ENCODE peak calls at places on chromosomes 12 and 14, in five cellular contexts. W is upper lobe of right lung; T is SW 1271; U is stimulated activated CD4-positive, alpha-beta T cell treated with anti-CD3 and anti-CD28 coated beads, TNF-alpha, amount 100 ng/mL, for 1 hour; B is GM12891. E is an unnamed sample.

GRCh38 chr12:102107970-102108369 is 11.9 kb downstream of the NUP37 start:
- DNase-seq in W (no peak), T (no peak), U (no peak), B (no peak), E (no peak)

GRCh38 chr14:68815288-68816182 is 22.7 kb upstream of the ZFP36L1 start:
- DNase-seq in W (no peak), T (no peak), U (no peak), B (no peak), E (peak)

GRCh38 chr14:99155173-99155777 is 116.7 kb downstream of the BCL11B start:
- DNase-seq in W (no peak), T (no peak), U (no peak), B (no peak), E (no peak)

GRCh38 chr14:51880810-51881580 is 20.6 kb downstream of the GNG2 start:
- DNase-seq in W (no peak), T (no peak), U (no peak), B (no peak), E (no peak)

GRCh38 chr14:36021030-36021422 is 155.5 kb downstream of the PTCSC3 start:
- DNase-seq in W (no peak), T (no peak), U (no peak), B (no peak), E (no peak)

GRCh38 chr12:28963554-28963953 is 185.5 kb upstream of the FAR2 start:
- DNase-seq in W (no peak), T (peak), U (no peak), B (no peak), E (no peak)

GRCh38 chr14:71725802-71726638 is 206.2 kb upstream of the RGS6 start:
- DNase-seq in W (no peak), T (no peak), U (no peak), B (no peak), E (no peak)

GRCh38 chr12:11555743-11556625 is 93.5 kb upstream of the ETV6 start:
- DNase-seq in W (no peak), T (no peak), U (no peak), B (no peak), E (no peak)

GRCh38 chr12:93773122-93773871 is 96.1 kb downstream of the CRADD start:
- DNase-seq in W (no peak), T (peak), U (no peak), B (no peak), E (no peak)

GRCh38 chr12:130435826-130436225 is 98.1 kb downstream of the PIWIL1 start:
- DNase-seq in W (peak), T (no peak), U (no peak), B (no peak), E (no peak)

GRCh38 chr14:63283501-63284248 is 35.1 kb downstream of the GPHB5 start:
- DNase-seq in W (no peak), T (no peak), U (no peak), B (no peak), E (no peak)

GRCh38 chr12:64678248-64678647 is 68.0 kb downstream of the RASSF3 start:
- DNase-seq in W (no peak), T (no peak), U (no peak), B (no peak), E (no peak)

GRCh38 chr12:51345681-51346080 is 798 bp downstream of the CELA1 start:
- DNase-seq in W (no peak), T (no peak), U (no peak), B (no peak), E (no peak)

GRCh38 chr12:48659863-48660262 is 22.2 kb downstream of the KANSL2 start:
- DNase-seq in W (no peak), T (no peak), U (no peak), B (no peak), E (no peak)

GRCh38 chr14:64758711-64759554 is 54.7 kb downstream of the PLEKHG3 start:
- DNase-seq in W (no peak), T (no peak), U (no peak), B (no peak), E (no peak)

GRCh38 chr12:105481906-105482305 is 151.4 kb downstream of the C12orf75 start:
- DNase-seq in W (no peak), T (no peak), U (no peak), B (no peak), E (no peak)

GRCh38 chr12:63098851-63099250 is 52.1 kb downstream of the AVPR1A start:
- DNase-seq in W (no peak), T (peak), U (no peak), B (no peak), E (no peak)

GRCh38 chr14:54211562-54212308 is 185.1 kb upstream of the CDKN3 start:
- DNase-seq in W (no peak), T (peak), U (no peak), B (no peak), E (no peak)

GRCh38 chr14:50351016-50351415 is 38.9 kb downstream of the DMAC2L start:
- DNase-seq in W (no peak), T (no peak), U (no peak), B (no peak), E (no peak)

GRCh38 chr12:131087991-131088700 is 134.4 kb downstream of the ADGRD1 start:
- DNase-seq in W (peak), T (no peak), U (no peak), B (no peak), E (peak)

GRCh38 chr12:81022531-81022930 is 55.3 kb upstream of the ACSS3 start:
- DNase-seq in W (no peak), T (no peak), U (no peak), B (no peak), E (no peak)

GRCh38 chr14:53872551-53873188 is 84.0 kb downstream of the BMP4 start:
- DNase-seq in W (no peak), T (no peak), U (no peak), B (no peak), E (no peak)

GRCh38 chr12:1481326-1481725 is 113.1 kb downstream of the FBXL14 start:
- DNase-seq in W (no peak), T (no peak), U (no peak), B (no peak), E (no peak)

GRCh38 chr12:116141110-116141832 is 136.2 kb downstream of the MED13L start:
- DNase-seq in W (no peak), T (no peak), U (no peak), B (no peak), E (no peak)

GRCh38 chr12:9211687-9212086 is 3.5 kb upstream of the PZP start:
- DNase-seq in W (no peak), T (no peak), U (no peak), B (no peak), E (no peak)

GRCh38 chr12:109115758-109116610 is at the start of gene ACACB:
- DNase-seq in W (peak), T (no peak), U (no peak), B (no peak), E (no peak)

GRCh38 chr12:118591-118990 is 52.0 kb downstream of the IQSEC3 start:
- DNase-seq in W (no peak), T (no peak), U (no peak), B (no peak), E (no peak)

GRCh38 chr14:78074546-78074945 is 95.6 kb upstream of the NRXN3 start:
- DNase-seq in W (no peak), T (no peak), U (no peak), B (no peak), E (no peak)

GRCh38 chr12:54017027-54017788 is 8.4 kb downstream of the HOXC8 start:
- DNase-seq in W (no peak), T (peak), U (no peak), B (no peak), E (no peak)

GRCh38 chr12:53941750-53942149 is 3.1 kb downstream of the HOXC13 start:
- DNase-seq in W (no peak), T (no peak), U (no peak), B (no peak), E (no peak)

GRCh38 chr14:90109858-90110257 is 48.1 kb downstream of the KCNK13 start:
- DNase-seq in W (no peak), T (no peak), U (no peak), B (no peak), E (no peak)

GRCh38 chr12:102869571-102869970 is 47.5 kb downstream of the PAH start:
- DNase-seq in W (no peak), T (no peak), U (no peak), B (no peak), E (no peak)

GRCh38 chr12:116282371-116283286 is 5.1 kb upstream of the MED13L start:
- DNase-seq in W (no peak), T (no peak), U (no peak), B (no peak), E (no peak)

GRCh38 chr14:102043251-102044025 is 43.4 kb downstream of the HSP90AA1 start:
- DNase-seq in W (no peak), T (no peak), U (no peak), B (no peak), E (no peak)

GRCh38 chr12:106288510-106289195 is 13.9 kb upstream of the TCP11L2 start:
- DNase-seq in W (no peak), T (no peak), U (no peak), B (no peak), E (no peak)

GRCh38 chr12:51419473-51420228 is 5.0 kb upstream of the SLC4A8 start:
- DNase-seq in W (no peak), T (peak), U (no peak), B (no peak), E (no peak)

E was measured in type B pancreatic cell.